ENCODE peak calls at places on chromosomes 3 and 15, in eight cellular contexts. Y is H54; X is T-helper 2 cell; H is astrocyte of the hippocampus; V is EL; E is NCI-H1105; Z is PC-3; P is CD8-positive, alpha-beta memory T cell. T is an unnamed sample.

GRCh38 chr3:115169808-115170207 is 22.7 kb upstream of the ZBTB20 start:
- DNase-seq in E (no peak), X (no peak), Y (no peak), V (no peak), Z (peak; percentile 20), H (no peak), P (peak; percentile 20), T (peak; percentile 36)

GRCh38 chr3:43870110-43870509 is 179.4 kb downstream of the ABHD5 start:
- DNase-seq in Y (no peak), X (no peak), H (peak; percentile 90), V (peak; percentile 85), Z (peak; percentile 93), P (no peak), E (no peak), T (no peak)

GRCh38 chr15:68806220-68807105 is 14.2 kb downstream of the ANP32A start:
- DNase-seq in P (no peak), H (no peak), Z (no peak), X (no peak), Y (no peak), V (no peak), E (no peak), T (no peak)

GRCh38 chr15:67097893-67098740 is 32.7 kb downstream of the SMAD3 start:
- DNase-seq in X (no peak), P (no peak), E (no peak), H (peak; percentile 98), V (peak; percentile 66), Y (no peak), Z (no peak), T (no peak)

GRCh38 chr15:63833246-63833696 is 477 bp downstream of the HERC1 start:
- DNase-seq in V (peak; percentile 47), H (peak; percentile 75), P (peak; percentile 28), Z (peak; percentile 16), Y (peak; percentile 27), E (peak; percentile 8), X (peak; percentile 20), T (peak; percentile 30)

GRCh38 chr3:192106528-192106927 is 620.8 kb downstream of the FGF12 start:
- DNase-seq in Y (no peak), X (no peak), E (no peak), V (no peak), P (no peak), Z (no peak), H (no peak), T (no peak)

GRCh38 chr3:134827213-134827612 is 32.2 kb downstream of the EPHB1 start:
- DNase-seq in Y (no peak), P (no peak), X (no peak), V (no peak), H (no peak), Z (no peak), E (no peak), T (no peak)

GRCh38 chr3:9623148-9623547 is 26.2 kb upstream of the MTMR14 start:
- DNase-seq in H (no peak), E (no peak), X (no peak), P (no peak), Z (peak; percentile 45), Y (no peak), V (no peak), T (no peak)

GRCh38 chr3:37202035-37202434 is 27.7 kb upstream of the LRRFIP2 start:
- DNase-seq in X (no peak), E (no peak), Y (no peak), H (no peak), P (no peak), Z (no peak), V (no peak), T (no peak)

GRCh38 chr3:96478496-96478895 is 335.9 kb upstream of the EPHA6 start:
- DNase-seq in P (no peak), Y (no peak), X (no peak), E (no peak), Z (peak; percentile 76), V (no peak), H (no peak), T (no peak)

GRCh38 chr3:123499316-123499715 is 50.4 kb upstream of the ADCY5 start:
- DNase-seq in E (no peak), V (peak; percentile 67), P (no peak), X (no peak), Y (no peak), H (peak; percentile 47), Z (no peak), T (no peak)

GRCh38 chr3:114839476-114839875 is 307.6 kb downstream of the ZBTB20 start:
- DNase-seq in Y (no peak), Z (no peak), E (no peak), V (peak; percentile 19), H (no peak), X (no peak), P (no peak), T (no peak)

GRCh38 chr3:193030276-193030675 is 112.6 kb upstream of the MB21D2 start:
- DNase-seq in V (peak; percentile 57), Y (no peak), H (peak; percentile 7), X (no peak), P (no peak), Z (peak; percentile 41), E (peak; percentile 67), T (no peak)

GRCh38 chr3:140319801-140320200 is 358.1 kb upstream of the TRIM42 start:
- DNase-seq in H (no peak), Z (no peak), X (no peak), P (no peak), Y (no peak), V (no peak), E (no peak), T (no peak)

GRCh38 chr15:62241135-62241770 is 76.2 kb upstream of the C2CD4B start:
- DNase-seq in P (no peak), Y (peak; percentile 12), E (no peak), Z (peak; percentile 33), X (no peak), H (no peak), V (peak; percentile 18), T (no peak)

GRCh38 chr15:51750942-51751686 is at the start of gene TMOD2:
- DNase-seq in P (peak; percentile 48), V (peak; percentile 25), X (peak; percentile 37), E (peak; percentile 37), Z (peak; percentile 45), H (peak; percentile 79), Y (no peak), T (peak; percentile 44)

GRCh38 chr15:67126551-67127333 is 61.3 kb downstream of the SMAD3 start:
- DNase-seq in V (peak; percentile 66), Y (no peak), X (no peak), E (no peak), H (no peak), P (no peak), Z (peak; percentile 49), T (no peak)

GRCh38 chr3:43872301-43872700 is 181.6 kb downstream of the ABHD5 start:
- DNase-seq in E (no peak), Z (peak; percentile 90), H (peak; percentile 71), P (no peak), Y (peak; percentile 80), X (no peak), V (peak; percentile 94), T (no peak)

GRCh38 chr15:80835338-80835737 is 56.2 kb downstream of the CEMIP start:
- DNase-seq in Z (no peak), V (no peak), X (no peak), P (no peak), H (no peak), E (no peak), Y (no peak), T (no peak)

GRCh38 chr3:102233881-102234280 is 200.9 kb upstream of the ZPLD1 start:
- DNase-seq in X (no peak), E (no peak), P (no peak), Y (no peak), H (no peak), V (no peak), Z (peak; percentile 78), T (no peak)

GRCh38 chr15:26590673-26591072 is 182.2 kb downstream of the GABRB3 start:
- DNase-seq in Z (no peak), V (no peak), X (no peak), P (no peak), H (peak; percentile 2), E (no peak), Y (no peak), T (no peak)

GRCh38 chr15:38474155-38474757 is 20.3 kb downstream of the FAM98B start:
- DNase-seq in P (peak; percentile 63), E (peak; percentile 4), V (peak; percentile 67), Y (peak; percentile 12), Z (peak; percentile 66), H (peak; percentile 82), X (no peak), T (peak; percentile 72)

GRCh38 chr15:70833897-70834765 is 19.8 kb downstream of the LARP6 start:
- DNase-seq in E (peak; percentile 21), H (peak; percentile 69), V (peak; percentile 82), P (no peak), Z (peak; percentile 91), X (no peak), Y (peak; percentile 33), T (no peak)

GRCh38 chr3:136343873-136344281 is 93.7 kb downstream of the PCCB start:
- DNase-seq in Y (peak; percentile 36), E (peak; percentile 43), Z (peak; percentile 83), V (peak; percentile 98), P (no peak), H (peak; percentile 90), X (no peak), T (no peak)

GRCh38 chr15:96350884-96351639 is 20.6 kb downstream of the NR2F2 start:
- DNase-seq in E (no peak), V (no peak), Z (no peak), H (no peak), Y (no peak), X (no peak), P (no peak), T (no peak)

GRCh38 chr15:36802861-36803531 is 223.6 kb downstream of the CDIN1 start:
- DNase-seq in V (no peak), Y (no peak), X (no peak), E (no peak), Z (no peak), P (no peak), H (no peak), T (no peak)

GRCh38 chr3:123066599-123066895 is 278 bp upstream of the PDIA5 start:
- DNase-seq in X (no peak), H (no peak), Y (no peak), Z (no peak), V (no peak), P (no peak), E (no peak), T (no peak)

GRCh38 chr3:86954226-86954625 is 36.7 kb downstream of the VGLL3 start:
- DNase-seq in E (no peak), Z (peak; percentile 97), Y (no peak), X (no peak), V (peak; percentile 76), H (no peak), P (no peak), T (no peak)

GRCh38 chr3:184008161-184008560 is 9.5 kb downstream of the ABCC5 start:
- DNase-seq in Z (peak; percentile 47), X (no peak), Y (no peak), H (no peak), P (no peak), V (no peak), E (no peak), T (no peak)

GRCh38 chr3:48647714-48648113 is 12.5 kb upstream of the SLC26A6 start:
- DNase-seq in Z (no peak), X (no peak), P (no peak), V (no peak), E (no peak), H (no peak), Y (no peak), T (no peak)

GRCh38 chr3:170038434-170039110 is 777 bp downstream of the GPR160 start:
- DNase-seq in E (no peak), V (no peak), Z (peak; percentile 52), X (peak; percentile 8), P (peak; percentile 14), H (peak; percentile 9), Y (no peak), T (peak; percentile 23)

GRCh38 chr3:138594935-138595259 is 837 bp upstream of the CEP70 start:
- DNase-seq in E (no peak), X (no peak), Y (no peak), H (no peak), V (no peak), P (no peak), Z (no peak), T (no peak)

GRCh38 chr3:192957441-192957951 is 39.8 kb upstream of the MB21D2 start:
- DNase-seq in P (no peak), Z (peak; percentile 74), H (peak; percentile 76), Y (peak; percentile 40), V (peak; percentile 88), X (no peak), E (no peak), T (no peak)

GRCh38 chr15:25181290-25182097 is 226.7 kb downstream of the SNRPN start:
- DNase-seq in H (no peak), E (no peak), Y (no peak), V (no peak), P (no peak), X (peak; percentile 2), Z (no peak), T (no peak)

T was measured in stimulated activated naive CD4-positive, alpha-beta T cell.